ENCODE peak calls at places on chromosomes 11 and 22, in ten cellular contexts. B is endothelial cell; P is nephron progenitor cell; O is MV-4-11; N is fibroblast of mammary gland; X is non-pigmented ciliary epithelial cell; M is GM10248; H is stimulated activated CD8-positive, alpha-beta memory T cell treated with anti-CD3 and anti-CD28 coated beads, Interleukin-2, amount 100 ng/mL, for 48 hours; L is psoas muscle; Z is OCI-M1. Y is an unnamed sample.

GRCh38 chr22:22556995-22557925 is 1.8 kb downstream of the PRAME start:
- DNase-seq in B (no peak), Z (peak; percentile 68), O (no peak), H (no peak), N (no peak), X (no peak), M (no peak), P (no peak), L (no peak), Y (no peak)

GRCh38 chr11:43987384-43988039 is 45.1 kb downstream of the C11orf96 start:
- DNase-seq in B (no peak), H (no peak), O (no peak), N (peak; percentile 97), M (no peak), L (peak; percentile 94), P (peak; percentile 35), X (no peak), Z (no peak), Y (peak; percentile 80)

GRCh38 chr22:36405221-36405631 is 17.5 kb upstream of the MYH9 start:
- DNase-seq in N (no peak), P (no peak), H (no peak), X (no peak), L (no peak), Z (no peak), O (peak; percentile 97), B (no peak), M (no peak), Y (no peak)

GRCh38 chr11:132125855-132126841 is 755.7 kb downstream of the NTM start:
- DNase-seq in L (peak; percentile 72), O (no peak), H (no peak), N (peak; percentile 33), P (peak; percentile 33), M (peak; percentile 36), Z (no peak), X (no peak), B (peak; percentile 33), Y (peak; percentile 26)

GRCh38 chr11:85459304-85459703 is 167.8 kb downstream of the DLG2 start:
- DNase-seq in X (no peak), P (no peak), O (no peak), B (no peak), L (no peak), N (no peak), M (no peak), Z (no peak), H (no peak), Y (no peak)

GRCh38 chr11:1563149-1563638 is 8.9 kb downstream of the DUSP8 start:
- DNase-seq in O (no peak), L (peak; percentile 48), H (no peak), M (no peak), Z (no peak), X (no peak), B (no peak), N (no peak), P (no peak), Y (no peak)

GRCh38 chr11:120660024-120660565 is 148.5 kb downstream of the GRIK4 start:
- DNase-seq in X (no peak), P (peak; percentile 55), H (no peak), B (peak; percentile 67), N (peak; percentile 56), Z (peak; percentile 62), M (peak; percentile 75), L (no peak), O (peak; percentile 69), Y (peak; percentile 36)

GRCh38 chr11:96070453-96070852 is 146.5 kb upstream of the MTMR2 start:
- DNase-seq in L (no peak), P (no peak), M (no peak), Z (no peak), H (no peak), B (no peak), X (no peak), O (no peak), N (no peak), Y (no peak)

GRCh38 chr22:50308597-50308935 is 1.1 kb upstream of the PLXNB2 start:
- DNase-seq in O (peak; percentile 65), L (peak; percentile 90), Z (peak; percentile 30), M (no peak), N (peak; percentile 30), B (peak; percentile 48), H (no peak), X (no peak), P (peak; percentile 51), Y (peak; percentile 40)

GRCh38 chr11:79018371-79018849 is 422.4 kb downstream of the TENM4 start:
- DNase-seq in X (peak; percentile 85), B (no peak), O (no peak), Z (peak; percentile 96), H (no peak), N (peak; percentile 92), P (no peak), M (no peak), L (no peak), Y (peak; percentile 97)

GRCh38 chr22:48138427-48138826 is 1376.0 kb downstream of the TBC1D22A start:
- DNase-seq in Z (no peak), X (no peak), H (no peak), N (no peak), L (no peak), B (no peak), M (no peak), P (no peak), O (no peak), Y (no peak)

GRCh38 chr11:40316171-40316570 is 1143.3 kb downstream of the LRRC4C start:
- DNase-seq in O (no peak), M (no peak), H (no peak), P (no peak), Z (no peak), L (no peak), B (no peak), X (no peak), N (no peak), Y (no peak)

GRCh38 chr11:121321614-121322243 is 29.2 kb downstream of the SC5D start:
- DNase-seq in M (no peak), O (peak; percentile 58), N (peak; percentile 35), X (no peak), L (no peak), B (no peak), H (no peak), Z (peak; percentile 53), P (no peak), Y (peak; percentile 1)

GRCh38 chr11:73478737-73479347 is 102.6 kb downstream of the RELT start:
- DNase-seq in Z (peak; percentile 80), X (no peak), O (peak; percentile 6), M (no peak), N (peak; percentile 56), P (no peak), L (no peak), H (no peak), B (peak; percentile 20), Y (peak; percentile 42)

GRCh38 chr11:34490304-34490703 is 23.3 kb downstream of the ELF5 start:
- DNase-seq in P (no peak), M (no peak), Z (no peak), L (no peak), B (no peak), H (no peak), N (no peak), O (no peak), X (no peak), Y (no peak)

GRCh38 chr11:16795146-16795545 is 56.7 kb downstream of the C11orf58 start:
- DNase-seq in H (no peak), P (no peak), M (no peak), O (peak; percentile 78), X (no peak), B (no peak), Z (no peak), N (no peak), L (no peak), Y (no peak)

GRCh38 chr22:49724030-49724892 is 103.4 kb downstream of the BRD1 start:
- DNase-seq in L (no peak), Z (no peak), O (no peak), P (no peak), N (no peak), X (no peak), B (peak; percentile 52), M (no peak), H (peak; percentile 11), Y (no peak)

GRCh38 chr11:3914807-3915206 is 59.3 kb downstream of the STIM1 start:
- DNase-seq in B (no peak), O (no peak), H (no peak), Z (peak; percentile 67), M (no peak), N (peak; percentile 69), X (no peak), L (no peak), P (no peak), Y (no peak)

GRCh38 chr11:42048141-42048540 is 588.7 kb upstream of the LRRC4C start:
- DNase-seq in N (no peak), Z (no peak), M (no peak), O (no peak), H (no peak), P (no peak), L (no peak), B (no peak), X (no peak), Y (no peak)

GRCh38 chr22:41197808-41198585 is 7.1 kb upstream of the L3MBTL2 start:
- DNase-seq in X (no peak), H (peak; percentile 40), B (peak; percentile 30), L (peak; percentile 55), Z (peak; percentile 34), O (no peak), N (no peak), M (no peak), P (peak; percentile 34), Y (no peak)

GRCh38 chr11:30131535-30131934 is 99.3 kb upstream of the FSHB start:
- DNase-seq in L (no peak), H (no peak), O (no peak), M (no peak), P (no peak), X (no peak), N (no peak), Z (no peak), B (no peak), Y (no peak)

GRCh38 chr22:44188316-44188715 is 7.6 kb downstream of the PARVG start:
- DNase-seq in Z (no peak), L (no peak), O (no peak), X (no peak), H (no peak), P (no peak), N (no peak), M (no peak), B (no peak), Y (no peak)

GRCh38 chr11:21475276-21475675 is 717.6 kb upstream of the ANO5 start:
- DNase-seq in L (no peak), X (no peak), O (no peak), M (no peak), H (no peak), Z (no peak), N (no peak), B (no peak), P (no peak), Y (no peak)

GRCh38 chr11:101866619-101867491 is 48.0 kb upstream of the CEP126 start:
- DNase-seq in H (no peak), M (no peak), B (no peak), P (no peak), N (peak; percentile 67), L (no peak), Z (no peak), X (no peak), O (no peak), Y (peak; percentile 69)

GRCh38 chr11:60971520-60971919 is at the start of gene CD6:
- DNase-seq in M (no peak), N (no peak), L (no peak), Z (no peak), P (no peak), O (no peak), X (no peak), H (no peak), B (no peak), Y (no peak)

GRCh38 chr22:39496131-39496838 is 5.8 kb upstream of the MIEF1 start:
- DNase-seq in M (peak; percentile 59), X (no peak), O (peak; percentile 74), N (peak; percentile 58), P (peak; percentile 76), Z (peak; percentile 86), H (peak; percentile 46), L (peak; percentile 82), B (peak; percentile 76), Y (peak; percentile 57)

GRCh38 chr11:115244314-115244713 is 259.9 kb downstream of the CADM1 start:
- DNase-seq in H (no peak), B (no peak), M (no peak), O (no peak), P (no peak), N (no peak), Z (no peak), L (no peak), X (no peak), Y (no peak)